ENCODE peak calls at places on chromosomes 1 and 21, in eight cellular contexts. J is PC-3; D is OCI-LY7; E is CD4-positive, alpha-beta T cell; H is sigmoid colon; L is cardiac muscle cell; U is CD8-positive, alpha-beta T cell; G is MM.1S. W is an unnamed sample.

GRCh38 chr21:46144464-46145070 is 10.8 kb downstream of the FTCD start:
- DNase-seq in J (no peak), D (no peak), E (no peak), H (peak; percentile 62), L (no peak), U (no peak), G (no peak), W (no peak)

GRCh38 chr1:154730251-154730650 is 122.3 kb upstream of the ADAR start:
- DNase-seq in J (peak; percentile 86), D (no peak), E (no peak), H (no peak), L (no peak), U (no peak), G (no peak), W (no peak)

GRCh38 chr1:75170981-75171380 is 36.8 kb downstream of the LHX8 start:
- DNase-seq in J (no peak), D (no peak), E (no peak), H (no peak), L (no peak), U (no peak), G (no peak), W (no peak)

GRCh38 chr1:178502330-178502714 is 5.6 kb upstream of the CLEC20A start:
- DNase-seq in J (no peak), D (no peak), E (no peak), H (no peak), L (no peak), U (no peak), G (no peak), W (no peak)

GRCh38 chr1:60171793-60172192 is 98.2 kb upstream of the C1orf87 start:
- DNase-seq in J (peak; percentile 77), D (no peak), E (no peak), H (no peak), L (no peak), U (no peak), G (no peak), W (peak; percentile 15)

GRCh38 chr1:181635108-181635507 is 151.8 kb downstream of the CACNA1E start:
- DNase-seq in J (no peak), D (no peak), E (no peak), H (no peak), L (no peak), U (no peak), G (no peak), W (no peak)

GRCh38 chr1:204201651-204202050 is 5.4 kb upstream of the KISS1 start:
- DNase-seq in J (no peak), D (no peak), E (no peak), H (no peak), L (no peak), U (no peak), G (no peak), W (no peak)

GRCh38 chr1:163195728-163196448 is 6.8 kb downstream of the RGS5 start:
- DNase-seq in J (no peak), D (no peak), E (no peak), H (no peak), L (no peak), U (no peak), G (no peak), W (no peak)

GRCh38 chr1:148353461-148354283 is 129.4 kb downstream of the PPIAL4G start:
- DNase-seq in J (peak; percentile 46), D (no peak), E (no peak), H (no peak), L (no peak), U (no peak), G (no peak), W (no peak)

GRCh38 chr1:109161836-109162606 is 48.1 kb downstream of the ELAPOR1 start:
- DNase-seq in J (peak; percentile 56), D (no peak), E (no peak), H (peak; percentile 70), L (no peak), U (peak; percentile 15), G (peak; percentile 61), W (no peak)

GRCh38 chr1:48619529-48619928 is 147.5 kb upstream of the SPATA6 start:
- DNase-seq in J (peak; percentile 78), D (no peak), E (no peak), H (no peak), L (peak; percentile 71), U (no peak), G (no peak), W (no peak)

GRCh38 chr1:168096296-168097165 is 40.2 kb downstream of the GPR161 start:
- DNase-seq in J (no peak), D (no peak), E (no peak), H (no peak), L (no peak), U (no peak), G (no peak), W (no peak)

GRCh38 chr1:52345252-52345651 is 20.8 kb downstream of the CC2D1B start:
- DNase-seq in J (peak; percentile 25), D (no peak), E (no peak), H (no peak), L (no peak), U (no peak), G (no peak), W (no peak)

GRCh38 chr1:200979574-200980451 is 43.7 kb downstream of the KIF21B start:
- DNase-seq in J (peak; percentile 87), D (peak; percentile 59), E (peak; percentile 72), H (no peak), L (no peak), U (peak; percentile 71), G (peak; percentile 58), W (no peak)
- TF ChIP-seq CTCF in J (peak; percentile 100), D (peak; percentile 97), E (peak; percentile 78), H (no peak), L (peak; percentile 48), U (peak; percentile 66), G (peak; percentile 98), W (peak; percentile 46)

GRCh38 chr1:201783572-201783971 is 45.4 kb upstream of the IPO9 start:
- DNase-seq in J (no peak), D (no peak), E (no peak), H (no peak), L (no peak), U (no peak), G (no peak), W (no peak)

GRCh38 chr1:201783067-201783466 is 45.9 kb upstream of the IPO9 start:
- DNase-seq in J (no peak), D (no peak), E (no peak), H (no peak), L (no peak), U (no peak), G (no peak), W (no peak)

GRCh38 chr1:201786824-201787223 is 42.1 kb upstream of the IPO9 start:
- DNase-seq in J (no peak), D (no peak), E (no peak), H (peak; percentile 72), L (no peak), U (no peak), G (no peak), W (no peak)

GRCh38 chr1:201782353-201782752 is 46.6 kb upstream of the IPO9 start:
- DNase-seq in J (no peak), D (no peak), E (no peak), H (no peak), L (no peak), U (no peak), G (no peak), W (no peak)

GRCh38 chr1:201785291-201785690 is 43.7 kb upstream of the IPO9 start:
- DNase-seq in J (peak; percentile 4), D (no peak), E (no peak), H (no peak), L (no peak), U (no peak), G (no peak), W (no peak)
- H3K27ac ChIP-seq in J (no peak overlapping the region), D (no peak overlapping the region), E (no peak overlapping the region), H (no peak overlapping the region), L (peak overlapping the region; percentile 66), U (no peak overlapping the region), G (no peak overlapping the region), W (no peak overlapping the region)

DNA sequence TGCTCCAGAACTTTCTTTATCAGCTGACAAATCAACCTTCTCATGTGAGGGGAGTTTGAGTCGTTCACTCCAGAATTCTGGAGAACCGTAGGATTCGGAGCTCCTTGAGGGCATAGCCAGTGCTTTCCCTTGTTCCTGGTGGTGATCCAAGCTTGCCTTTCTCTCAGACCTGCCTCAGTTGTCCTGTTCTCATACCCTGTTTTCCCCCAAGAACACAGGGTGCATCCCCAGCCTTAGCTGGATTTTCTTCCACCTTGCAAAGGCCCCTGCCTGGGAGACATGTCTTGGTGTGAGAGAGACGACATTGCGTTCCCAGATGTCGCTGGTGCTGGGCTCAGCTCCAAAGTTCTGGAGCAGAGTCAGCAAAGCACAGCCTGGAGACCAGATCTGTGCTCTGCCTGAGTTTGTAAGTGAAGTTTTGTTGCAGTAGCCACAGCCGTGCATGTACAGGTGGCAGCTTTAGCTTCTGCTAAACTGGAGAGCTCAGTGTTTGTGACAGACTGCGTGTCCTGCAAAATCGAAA is 40.0 kb downstream of the ABCG1 start:
- DNase-seq in J (no peak), D (no peak), E (no peak), H (no peak), L (no peak), U (no peak), G (no peak), W (no peak)
- TF ChIP-seq CTCF in J (peak; percentile 18), D (peak; percentile 54), E (peak; percentile 44), H (peak; percentile 4), L (no peak), U (peak; percentile 32), G (peak; percentile 12), W (no peak)

GRCh38 chr21:26499475-26499874 is 73.6 kb downstream of the CYYR1 start:
- DNase-seq in J (no peak), D (no peak), E (no peak), H (no peak), L (no peak), U (no peak), G (no peak), W (no peak)
- H3K27ac ChIP-seq in J (no peak overlapping the region), D (no peak overlapping the region), E (no peak overlapping the region), H (no peak overlapping the region), L (no peak overlapping the region), U (no peak overlapping the region), G (no peak overlapping the region), W (no peak overlapping the region)

W was measured in AG04450.